ENCODE peak calls at places on chromosomes 5 and 9, in ten cellular contexts. H, B, Y, K, L, R, N, J, U and P are unnamed samples.

GRCh38 chr5:169706758-169707450 is 69.8 kb downstream of the DOCK2 start:
- DNase-seq in H (no peak), B (no peak), Y (no peak), K (no peak), L (peak; percentile 13), R (no peak), N (no peak), J (peak; percentile 10), U (peak; percentile 67), P (no peak)

GRCh38 chr9:4639420-4639819 is 22.7 kb upstream of the PLPP6 start:
- DNase-seq in H (no peak), B (no peak), Y (no peak), K (no peak), L (no peak), R (no peak), N (no peak), J (no peak), U (no peak), P (no peak)

GRCh38 chr5:959581-960531 is 48.7 kb upstream of the NKD2 start:
- DNase-seq in H (no peak), B (no peak), Y (no peak), K (no peak), L (no peak), R (no peak), N (no peak), J (no peak), U (no peak), P (no peak)

GRCh38 chr5:33905381-33905780 is 13.6 kb upstream of the ADAMTS12 start:
- DNase-seq in H (no peak), B (no peak), Y (no peak), K (no peak), L (no peak), R (no peak), N (no peak), J (no peak), U (no peak), P (no peak)

GRCh38 chr5:30574761-30575160 is 618.7 kb upstream of the CDH6 start:
- DNase-seq in H (no peak), B (no peak), Y (no peak), K (no peak), L (no peak), R (no peak), N (no peak), J (no peak), U (no peak), P (no peak)

GRCh38 chr5:153480401-153480800 is 10.1 kb upstream of the GRIA1 start:
- DNase-seq in H (no peak), B (no peak), Y (no peak), K (no peak), L (no peak), R (no peak), N (no peak), J (no peak), U (no peak), P (no peak)

GRCh38 chr5:160926428-160926827 is 74.4 kb upstream of the ATP10B start:
- DNase-seq in H (no peak), B (no peak), Y (no peak), K (no peak), L (no peak), R (no peak), N (no peak), J (no peak), U (peak; percentile 43), P (no peak)

GRCh38 chr5:178545941-178546674 is 44.1 kb downstream of the COL23A1 start:
- DNase-seq in H (no peak), B (no peak), Y (no peak), K (no peak), L (no peak), R (no peak), N (no peak), J (no peak), U (no peak), P (no peak)

GRCh38 chr9:82490019-82490499 is 501.5 kb downstream of the SPATA31D1 start:
- DNase-seq in H (no peak), B (no peak), Y (no peak), K (no peak), L (no peak), R (no peak), N (no peak), J (no peak), U (peak; percentile 78), P (no peak)

GRCh38 chr5:8363133-8363532 is 494.2 kb downstream of the MTRR start:
- DNase-seq in H (no peak), B (no peak), Y (no peak), K (no peak), L (no peak), R (no peak), N (no peak), J (no peak), U (peak; percentile 35), P (no peak)

GRCh38 chr5:175709276-175709781 is 51.5 kb downstream of the HRH2 start:
- DNase-seq in H (no peak), B (no peak), Y (peak; percentile 6), K (no peak), L (no peak), R (no peak), N (no peak), J (no peak), U (no peak), P (no peak)

GRCh38 chr9:137044502-137045177 is 1.3 kb downstream of the NPDC1 start:
- DNase-seq in H (no peak), B (no peak), Y (no peak), K (no peak), L (no peak), R (no peak), N (no peak), J (no peak), U (no peak), P (no peak)

GRCh38 chr5:158925314-158925713 is 174.4 kb downstream of the EBF1 start:
- DNase-seq in H (no peak), B (no peak), Y (no peak), K (no peak), L (no peak), R (no peak), N (no peak), J (no peak), U (no peak), P (no peak)

GRCh38 chr5:179819296-179820126 is 1.2 kb upstream of the SQSTM1 start:
- DNase-seq in H (no peak), B (peak; percentile 41), Y (peak; percentile 70), K (no peak), L (peak; percentile 60), R (peak; percentile 50), N (peak; percentile 78), J (peak; percentile 44), U (peak; percentile 52), P (no peak)

GRCh38 chr5:35657877-35658276 is 40.2 kb downstream of the SPEF2 start:
- DNase-seq in H (no peak), B (no peak), Y (no peak), K (no peak), L (no peak), R (no peak), N (no peak), J (no peak), U (no peak), P (no peak)

GRCh38 chr9:114588671-114589526 is 1.3 kb downstream of the ATP6V1G1 start:
- DNase-seq in H (no peak), B (no peak), Y (no peak), K (no peak), L (no peak), R (no peak), N (no peak), J (no peak), U (no peak), P (no peak)

GRCh38 chr5:4628645-4629385 is 511.3 kb upstream of the ADAMTS16 start:
- DNase-seq in H (no peak), B (no peak), Y (no peak), K (no peak), L (no peak), R (no peak), N (no peak), J (no peak), U (no peak), P (no peak)

GRCh38 chr9:96327694-96328352 is 25.8 kb upstream of the HSD17B3 start:
- DNase-seq in H (no peak), B (no peak), Y (no peak), K (peak; percentile 36), L (peak; percentile 44), R (peak; percentile 94), N (no peak), J (peak; percentile 61), U (no peak), P (peak; percentile 33)

GRCh38 chr5:9544502-9545300 is 1.2 kb downstream of the SEMA5A start:
- DNase-seq in H (no peak), B (no peak), Y (peak; percentile 93), K (no peak), L (peak; percentile 61), R (peak; percentile 67), N (peak; percentile 87), J (peak; percentile 91), U (no peak), P (no peak)

GRCh38 chr9:123419721-123420559 is 63.9 kb downstream of the CRB2 start:
- DNase-seq in H (no peak), B (no peak), Y (no peak), K (no peak), L (no peak), R (no peak), N (no peak), J (no peak), U (no peak), P (no peak)

GRCh38 chr5:80054682-80055081 is 19.5 kb downstream of the THBS4 start:
- DNase-seq in H (no peak), B (no peak), Y (no peak), K (no peak), L (no peak), R (no peak), N (no peak), J (no peak), U (peak; percentile 9), P (no peak)

GRCh38 chr9:129283290-129283691 is 105.2 kb upstream of the IER5L start:
- DNase-seq in H (no peak), B (no peak), Y (no peak), K (no peak), L (no peak), R (no peak), N (no peak), J (no peak), U (no peak), P (no peak)

GRCh38 chr9:81083062-81083461 is 606.3 kb downstream of the TLE1 start:
- DNase-seq in H (no peak), B (no peak), Y (peak; percentile 15), K (no peak), L (no peak), R (no peak), N (no peak), J (peak; percentile 37), U (no peak), P (no peak)

GRCh38 chr5:95369796-95370195 is 21.4 kb upstream of the FAM81B start:
- DNase-seq in H (no peak), B (no peak), Y (no peak), K (no peak), L (no peak), R (no peak), N (no peak), J (no peak), U (no peak), P (no peak)

GRCh38 chr5:122313001-122313402 is 965 bp downstream of the SNCAIP start:
- DNase-seq in H (no peak), B (no peak), Y (no peak), K (peak; percentile 50), L (no peak), R (peak; percentile 10), N (no peak), J (no peak), U (no peak), P (no peak)

GRCh38 chr5:176994460-176995121 is 12.0 kb downstream of the UIMC1 start:
- DNase-seq in H (no peak), B (no peak), Y (no peak), K (peak; percentile 94), L (no peak), R (no peak), N (peak; percentile 62), J (peak; percentile 2), U (peak; percentile 63), P (no peak)

GRCh38 chr9:124802426-124802825 is 25.5 kb downstream of the OLFML2A start:
- DNase-seq in H (no peak), B (no peak), Y (no peak), K (no peak), L (no peak), R (no peak), N (no peak), J (no peak), U (no peak), P (no peak)

GRCh38 chr9:68777070-68777763 is 72.2 kb downstream of the PIP5K1B start:
- DNase-seq in H (no peak), B (no peak), Y (no peak), K (no peak), L (no peak), R (no peak), N (no peak), J (no peak), U (no peak), P (no peak)